ENCODE peak calls at places on chromosome 18, in eight cellular contexts. One of them, this sample, is unnamed.
A peak's percentile ranks its signal among the peaks of the same experiment; 100 is the strongest.

GRCh38 chr18:62784966-62785413 is 69.6 kb downstream of the PHLPP1 start:
- DNase-seq in fibroblast of lung: peak; percentile 80
- DNase-seq in pancreas: no peak
- DNase-seq in astrocyte: peak; percentile 77
- DNase-seq in mucosa of descending colon: no peak
- DNase-seq in choroid plexus epithelial cell: peak; percentile 67
- DNase-seq in RWPE2: no peak
- DNase-seq in heart right ventricle: peak; percentile 26
- DNase-seq in this sample: no peak

GRCh38 chr18:12737243-12737902 is 34.5 kb downstream of the PSMG2 start:
- DNase-seq in fibroblast of lung: no peak
- DNase-seq in pancreas: no peak
- DNase-seq in astrocyte: no peak
- DNase-seq in mucosa of descending colon: no peak
- DNase-seq in choroid plexus epithelial cell: no peak
- DNase-seq in RWPE2: no peak
- DNase-seq in heart right ventricle: no peak
- DNase-seq in this sample: no peak

GRCh38 chr18:54254265-54254758 is 15.0 kb upstream of the POLI start:
- DNase-seq in fibroblast of lung: peak; percentile 40
- DNase-seq in pancreas: no peak
- DNase-seq in astrocyte: peak; percentile 25
- DNase-seq in mucosa of descending colon: no peak
- DNase-seq in choroid plexus epithelial cell: peak; percentile 97
- DNase-seq in RWPE2: no peak
- DNase-seq in heart right ventricle: no peak
- DNase-seq in this sample: peak; percentile 69

GRCh38 chr18:70181015-70181414 is 24.5 kb downstream of the RTTN start:
- DNase-seq in fibroblast of lung: peak; percentile 94
- DNase-seq in pancreas: no peak
- DNase-seq in astrocyte: peak; percentile 92
- DNase-seq in mucosa of descending colon: no peak
- DNase-seq in choroid plexus epithelial cell: peak; percentile 80
- DNase-seq in RWPE2: no peak
- DNase-seq in heart right ventricle: no peak
- DNase-seq in this sample: peak; percentile 47

GRCh38 chr18:36412778-36413177 is 115.3 kb downstream of the FHOD3 start:
- DNase-seq in fibroblast of lung: no peak
- DNase-seq in pancreas: no peak
- DNase-seq in astrocyte: no peak
- DNase-seq in mucosa of descending colon: no peak
- DNase-seq in choroid plexus epithelial cell: peak; percentile 29
- DNase-seq in RWPE2: no peak
- DNase-seq in heart right ventricle: no peak
- DNase-seq in this sample: no peak

GRCh38 chr18:56009451-56009850 is 421.5 kb upstream of the TCF4 start:
- DNase-seq in fibroblast of lung: no peak
- DNase-seq in pancreas: no peak
- DNase-seq in astrocyte: no peak
- DNase-seq in mucosa of descending colon: no peak
- DNase-seq in choroid plexus epithelial cell: no peak
- DNase-seq in RWPE2: no peak
- DNase-seq in heart right ventricle: no peak
- DNase-seq in this sample: no peak

GRCh38 chr18:75314117-75314516 is 103.5 kb downstream of the TSHZ1 start:
- DNase-seq in fibroblast of lung: no peak
- DNase-seq in pancreas: no peak
- DNase-seq in astrocyte: no peak
- DNase-seq in mucosa of descending colon: no peak
- DNase-seq in choroid plexus epithelial cell: no peak
- DNase-seq in RWPE2: no peak
- DNase-seq in heart right ventricle: no peak
- DNase-seq in this sample: no peak

GRCh38 chr18:39647627-39648502 is 2082.3 kb upstream of the CELF4 start:
- DNase-seq in fibroblast of lung: peak; percentile 93
- DNase-seq in pancreas: no peak
- DNase-seq in astrocyte: peak; percentile 93
- DNase-seq in mucosa of descending colon: no peak
- DNase-seq in choroid plexus epithelial cell: peak; percentile 94
- DNase-seq in RWPE2: no peak
- DNase-seq in heart right ventricle: peak; percentile 5
- DNase-seq in this sample: no peak

GRCh38 chr18:42275949-42276730 is 321.1 kb downstream of the PIK3C3 start:
- DNase-seq in fibroblast of lung: no peak
- DNase-seq in pancreas: no peak
- DNase-seq in astrocyte: no peak
- DNase-seq in mucosa of descending colon: no peak
- DNase-seq in choroid plexus epithelial cell: no peak
- DNase-seq in RWPE2: no peak
- DNase-seq in heart right ventricle: no peak
- DNase-seq in this sample: no peak

GRCh38 chr18:75395137-75395536 is 32.4 kb downstream of the SMIM21 start:
- DNase-seq in fibroblast of lung: no peak
- DNase-seq in pancreas: no peak
- DNase-seq in astrocyte: no peak
- DNase-seq in mucosa of descending colon: no peak
- DNase-seq in choroid plexus epithelial cell: no peak
- DNase-seq in RWPE2: no peak
- DNase-seq in heart right ventricle: no peak
- DNase-seq in this sample: no peak

GRCh38 chr18:8153887-8154583 is 455.2 kb upstream of the RAB12 start:
- DNase-seq in fibroblast of lung: peak; percentile 82
- DNase-seq in pancreas: no peak
- DNase-seq in astrocyte: peak; percentile 77
- DNase-seq in mucosa of descending colon: no peak
- DNase-seq in choroid plexus epithelial cell: peak; percentile 66
- DNase-seq in RWPE2: no peak
- DNase-seq in heart right ventricle: no peak
- DNase-seq in this sample: no peak

GRCh38 chr18:73240899-73241298 is 373.1 kb upstream of the NETO1 start:
- DNase-seq in fibroblast of lung: no peak
- DNase-seq in pancreas: no peak
- DNase-seq in astrocyte: no peak
- DNase-seq in mucosa of descending colon: no peak
- DNase-seq in choroid plexus epithelial cell: no peak
- DNase-seq in RWPE2: no peak
- DNase-seq in heart right ventricle: no peak
- DNase-seq in this sample: no peak

GRCh38 chr18:136433-136832 is 21.9 kb upstream of the USP14 start:
- DNase-seq in fibroblast of lung: no peak
- DNase-seq in pancreas: no peak
- DNase-seq in astrocyte: no peak
- DNase-seq in mucosa of descending colon: no peak
- DNase-seq in choroid plexus epithelial cell: no peak
- DNase-seq in RWPE2: no peak
- DNase-seq in heart right ventricle: no peak
- DNase-seq in this sample: peak; percentile 77

GRCh38 chr18:32769242-32770180 is 3.3 kb downstream of the KLHL14 start:
- DNase-seq in fibroblast of lung: no peak
- DNase-seq in pancreas: peak; percentile 25
- DNase-seq in astrocyte: no peak
- DNase-seq in mucosa of descending colon: peak; percentile 48
- DNase-seq in choroid plexus epithelial cell: peak; percentile 5
- DNase-seq in RWPE2: peak; percentile 40
- DNase-seq in heart right ventricle: no peak
- DNase-seq in this sample: no peak

GRCh38 chr18:57004366-57005121 is 142.3 kb upstream of the BOD1L2 start:
- DNase-seq in fibroblast of lung: peak; percentile 71
- DNase-seq in pancreas: no peak
- DNase-seq in astrocyte: peak; percentile 60
- DNase-seq in mucosa of descending colon: no peak
- DNase-seq in choroid plexus epithelial cell: peak; percentile 77
- DNase-seq in RWPE2: no peak
- DNase-seq in heart right ventricle: no peak
- DNase-seq in this sample: no peak

GRCh38 chr18:53234610-53235009 is 894.6 kb downstream of the DCC start:
- DNase-seq in fibroblast of lung: no peak
- DNase-seq in pancreas: no peak
- DNase-seq in astrocyte: no peak
- DNase-seq in mucosa of descending colon: no peak
- DNase-seq in choroid plexus epithelial cell: no peak
- DNase-seq in RWPE2: no peak
- DNase-seq in heart right ventricle: no peak
- DNase-seq in this sample: no peak

DNA sequence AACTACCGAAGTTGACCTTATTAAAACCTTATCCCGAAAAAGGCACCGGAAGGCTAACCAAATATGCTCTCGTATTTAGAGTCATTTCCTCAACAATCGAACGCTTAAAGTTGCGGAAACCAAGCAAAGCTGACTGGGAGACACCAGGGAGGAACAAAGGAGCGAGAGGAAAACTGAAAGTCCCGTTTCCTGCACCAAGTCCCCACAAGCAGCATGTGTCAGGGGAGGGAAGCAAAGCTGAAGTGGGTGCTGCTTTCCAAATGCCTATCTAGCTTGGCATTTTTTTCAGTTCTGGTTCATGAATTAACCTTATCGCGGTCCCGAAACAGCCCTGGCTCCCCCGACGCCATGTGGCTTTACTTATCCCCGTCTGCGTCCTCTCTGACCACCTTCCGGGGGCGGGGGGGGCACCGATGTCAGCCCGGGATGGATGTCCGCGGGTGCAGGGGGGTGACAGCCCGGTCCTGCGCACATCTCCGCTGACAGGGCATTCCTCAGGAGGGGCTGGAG is 44.1 kb downstream of the ZNF516 start:
- DNase-seq in fibroblast of lung: peak; percentile 73
- DNase-seq in pancreas: no peak
- DNase-seq in astrocyte: peak; percentile 70
- DNase-seq in mucosa of descending colon: no peak
- DNase-seq in choroid plexus epithelial cell: peak; percentile 64
- DNase-seq in RWPE2: no peak
- DNase-seq in heart right ventricle: peak; percentile 62
- DNase-seq in this sample: no peak
- H3K4me3 ChIP-seq in fibroblast of lung: peak overlapping the region; percentile 40
- H3K4me3 ChIP-seq in pancreas: peak overlapping the region; percentile 18
- H3K4me3 ChIP-seq in astrocyte: peak overlapping the region; percentile 68
- H3K4me3 ChIP-seq in mucosa of descending colon: peak overlapping the region; percentile 9
- H3K4me3 ChIP-seq in choroid plexus epithelial cell: peak overlapping the region; percentile 63
- H3K4me3 ChIP-seq in RWPE2: peak overlapping the region; percentile 29
- H3K4me3 ChIP-seq in heart right ventricle: peak overlapping the region; percentile 49
- H3K4me3 ChIP-seq in this sample: no peak overlapping the region

GRCh38 chr18:77061291-77061945 is 71.2 kb downstream of the MBP start:
- DNase-seq in fibroblast of lung: peak; percentile 46
- DNase-seq in pancreas: no peak
- DNase-seq in astrocyte: no peak
- DNase-seq in mucosa of descending colon: no peak
- DNase-seq in choroid plexus epithelial cell: peak; percentile 83
- DNase-seq in RWPE2: no peak
- DNase-seq in heart right ventricle: no peak
- DNase-seq in this sample: no peak

GRCh38 chr18:77059294-77059916 is 73.2 kb downstream of the MBP start:
- DNase-seq in fibroblast of lung: peak; percentile 64
- DNase-seq in pancreas: no peak
- DNase-seq in astrocyte: no peak
- DNase-seq in mucosa of descending colon: no peak
- DNase-seq in choroid plexus epithelial cell: peak; percentile 92
- DNase-seq in RWPE2: no peak
- DNase-seq in heart right ventricle: no peak
- DNase-seq in this sample: peak; percentile 50

GRCh38 chr18:77062518-77063003 is 70.0 kb downstream of the MBP start:
- DNase-seq in fibroblast of lung: peak; percentile 96
- DNase-seq in pancreas: no peak
- DNase-seq in astrocyte: peak; percentile 97
- DNase-seq in mucosa of descending colon: no peak
- DNase-seq in choroid plexus epithelial cell: peak; percentile 99
- DNase-seq in RWPE2: no peak
- DNase-seq in heart right ventricle: no peak
- DNase-seq in this sample: no peak

GRCh38 chr18:77063256-77063655 is 69.3 kb downstream of the MBP start:
- DNase-seq in fibroblast of lung: peak; percentile 80
- DNase-seq in pancreas: no peak
- DNase-seq in astrocyte: peak; percentile 76
- DNase-seq in mucosa of descending colon: peak; percentile 75
- DNase-seq in choroid plexus epithelial cell: peak; percentile 90
- DNase-seq in RWPE2: no peak
- DNase-seq in heart right ventricle: no peak
- DNase-seq in this sample: no peak

GRCh38 chr18:77061946-77062517 is 70.6 kb downstream of the MBP start:
- DNase-seq in fibroblast of lung: no peak
- DNase-seq in pancreas: no peak
- DNase-seq in astrocyte: no peak
- DNase-seq in mucosa of descending colon: peak; percentile 57
- DNase-seq in choroid plexus epithelial cell: peak; percentile 84
- DNase-seq in RWPE2: no peak
- DNase-seq in heart right ventricle: no peak
- DNase-seq in this sample: no peak
- TF ChIP-seq CTCF in fibroblast of lung: no peak
- TF ChIP-seq CTCF in pancreas: no peak
- TF ChIP-seq CTCF in astrocyte: no peak
- TF ChIP-seq CTCF in mucosa of descending colon: no peak
- TF ChIP-seq CTCF in choroid plexus epithelial cell: peak; percentile 35
- TF ChIP-seq CTCF in RWPE2: no peak
- TF ChIP-seq CTCF in heart right ventricle: peak; percentile 22
- TF ChIP-seq CTCF in this sample: peak; percentile 4

GRCh38 chr18:22165603-22166069 is 3.8 kb upstream of the GATA6 start:
- DNase-seq in fibroblast of lung: no peak
- DNase-seq in pancreas: no peak
- DNase-seq in astrocyte: no peak
- DNase-seq in mucosa of descending colon: no peak
- DNase-seq in choroid plexus epithelial cell: no peak
- DNase-seq in RWPE2: no peak
- DNase-seq in heart right ventricle: no peak
- DNase-seq in this sample: no peak
- H3K4me3 ChIP-seq in fibroblast of lung: no peak overlapping the region
- H3K4me3 ChIP-seq in pancreas: peak overlapping the region; percentile 90
- H3K4me3 ChIP-seq in astrocyte: no peak overlapping the region
- H3K4me3 ChIP-seq in mucosa of descending colon: peak overlapping the region; percentile 12
- H3K4me3 ChIP-seq in choroid plexus epithelial cell: peak overlapping the region; percentile 90
- H3K4me3 ChIP-seq in RWPE2: no peak overlapping the region
- H3K4me3 ChIP-seq in heart right ventricle: peak overlapping the region; percentile 73
- H3K4me3 ChIP-seq in this sample: no peak overlapping the region

GRCh38 chr18:27188309-27188708 is 3.2 kb upstream of the CHST9 start:
- DNase-seq in fibroblast of lung: no peak
- DNase-seq in pancreas: no peak
- DNase-seq in astrocyte: no peak
- DNase-seq in mucosa of descending colon: no peak
- DNase-seq in choroid plexus epithelial cell: no peak
- DNase-seq in RWPE2: no peak
- DNase-seq in heart right ventricle: no peak
- DNase-seq in this sample: no peak

GRCh38 chr18:27185897-27186296 is 789 bp upstream of the CHST9 start:
- DNase-seq in fibroblast of lung: no peak
- DNase-seq in pancreas: no peak
- DNase-seq in astrocyte: no peak
- DNase-seq in mucosa of descending colon: no peak
- DNase-seq in choroid plexus epithelial cell: no peak
- DNase-seq in RWPE2: no peak
- DNase-seq in heart right ventricle: no peak
- DNase-seq in this sample: no peak

GRCh38 chr18:27181726-27182125 is 3.4 kb downstream of the CHST9 start:
- DNase-seq in fibroblast of lung: no peak
- DNase-seq in pancreas: no peak
- DNase-seq in astrocyte: no peak
- DNase-seq in mucosa of descending colon: no peak
- DNase-seq in choroid plexus epithelial cell: no peak
- DNase-seq in RWPE2: no peak
- DNase-seq in heart right ventricle: no peak
- DNase-seq in this sample: no peak

GRCh38 chr18:27184115-27185024 is 738 bp downstream of the CHST9 start:
- DNase-seq in fibroblast of lung: no peak
- DNase-seq in pancreas: no peak
- DNase-seq in astrocyte: no peak
- DNase-seq in mucosa of descending colon: no peak
- DNase-seq in choroid plexus epithelial cell: no peak
- DNase-seq in RWPE2: no peak
- DNase-seq in heart right ventricle: no peak
- DNase-seq in this sample: no peak

GRCh38 chr18:27185025-27185763 is at the start of gene CHST9:
- DNase-seq in fibroblast of lung: no peak
- DNase-seq in pancreas: peak; percentile 60
- DNase-seq in astrocyte: no peak
- DNase-seq in mucosa of descending colon: no peak
- DNase-seq in choroid plexus epithelial cell: no peak
- DNase-seq in RWPE2: no peak
- DNase-seq in heart right ventricle: peak; percentile 15
- DNase-seq in this sample: peak; percentile 19
- TF ChIP-seq CTCF in fibroblast of lung: no peak
- TF ChIP-seq CTCF in pancreas: no peak
- TF ChIP-seq CTCF in astrocyte: no peak
- TF ChIP-seq CTCF in mucosa of descending colon: no peak
- TF ChIP-seq CTCF in choroid plexus epithelial cell: no peak
- TF ChIP-seq CTCF in RWPE2: no peak
- TF ChIP-seq CTCF in heart right ventricle: peak; percentile 5
- TF ChIP-seq CTCF in this sample: no peak

This sample was measured in Caco-2.